ENCODE peak calls at places on chromosome 7, in seven cellular contexts. M is IMR-90, Y is sigmoid colon, V is gastrocnemius medialis, I is body of pancreas, P is PC-9, N is A549. S is an unnamed sample.

GRCh38 chr7:114989531-114989930 is 67.6 kb downstream of the MDFIC start:
- DNase-seq in Y (no peak), M (no peak), V (no peak), N (no peak), P (no peak), I (no peak), S (no peak)

GRCh38 chr7:157253850-157254249 is 83.0 kb upstream of the DNAJB6 start:
- DNase-seq in I (peak; percentile 91), M (no peak), N (no peak), V (peak; percentile 43), Y (no peak), P (no peak), S (no peak)

GRCh38 chr7:11714205-11714604 is 117.8 kb downstream of the THSD7A start:
- DNase-seq in N (no peak), P (no peak), I (no peak), M (no peak), Y (no peak), V (no peak), S (no peak)

GRCh38 chr7:34133983-34134782 is 228.8 kb downstream of the BMPER start:
- DNase-seq in V (peak; percentile 63), P (no peak), I (peak; percentile 60), Y (peak; percentile 74), N (peak; percentile 64), M (peak; percentile 84), S (peak; percentile 70)

GRCh38 chr7:31133497-31133896 is 81.4 kb downstream of the ADCYAP1R1 start:
- DNase-seq in V (no peak), Y (no peak), I (no peak), P (peak; percentile 33), N (no peak), M (no peak), S (no peak)

GRCh38 chr7:157282141-157282801 is 54.5 kb upstream of the DNAJB6 start:
- DNase-seq in V (no peak), M (no peak), P (peak; percentile 76), N (no peak), I (no peak), Y (no peak), S (no peak)

GRCh38 chr7:149856-150636 is 42.3 kb upstream of the FAM20C start:
- DNase-seq in V (peak; percentile 13), Y (peak; percentile 83), I (peak; percentile 62), N (no peak), P (no peak), M (no peak), S (peak; percentile 14)

GRCh38 chr7:35379481-35379880 is 125.6 kb upstream of the TBX20 start:
- DNase-seq in M (no peak), V (peak; percentile 7), P (no peak), Y (peak; percentile 69), N (no peak), I (peak; percentile 8), S (no peak)

GRCh38 chr7:114150704-114151103 is 231.9 kb upstream of the PPP1R3A start:
- DNase-seq in M (no peak), I (no peak), P (no peak), V (no peak), Y (no peak), N (no peak), S (no peak)

GRCh38 chr7:134789967-134790685 is 10.7 kb downstream of the CALD1 start:
- DNase-seq in P (no peak), V (no peak), M (peak; percentile 76), Y (peak; percentile 87), N (no peak), I (peak; percentile 26), S (no peak)

GRCh38 chr7:105015631-105015965 is 1.6 kb downstream of the KMT2E start:
- DNase-seq in P (no peak), N (no peak), Y (no peak), V (peak; percentile 33), I (peak; percentile 53), M (peak; percentile 41), S (peak; percentile 50)

GRCh38 chr7:142793156-142793555 is 22.4 kb downstream of the PRSS2 start:
- DNase-seq in P (peak; percentile 77), I (no peak), N (no peak), M (no peak), V (no peak), Y (no peak), S (no peak)

GRCh38 chr7:99953649-99954048 is 22.2 kb downstream of the AZGP1 start:
- DNase-seq in Y (no peak), I (peak; percentile 58), P (peak; percentile 68), N (no peak), M (peak; percentile 2), V (peak; percentile 26), S (no peak)

GRCh38 chr7:149864023-149864422 is 9.7 kb upstream of the ATP6V0E2 start:
- DNase-seq in N (no peak), M (no peak), Y (no peak), I (no peak), P (no peak), V (no peak), S (no peak)

GRCh38 chr7:149866139-149866785 is 7.5 kb upstream of the ATP6V0E2 start:
- DNase-seq in N (no peak), V (no peak), Y (no peak), P (no peak), M (no peak), I (no peak), S (no peak)

GRCh38 chr7:149863500-149863899 is 10.3 kb upstream of the ATP6V0E2 start:
- DNase-seq in V (no peak), N (no peak), Y (no peak), I (no peak), P (no peak), M (no peak), S (no peak)

GRCh38 chr7:149865437-149865836 is 8.3 kb upstream of the ATP6V0E2 start:
- DNase-seq in V (no peak), P (no peak), M (peak; percentile 6), Y (no peak), N (no peak), I (no peak), S (no peak)

GRCh38 chr7:149864751-149865150 is 9.0 kb upstream of the ATP6V0E2 start:
- DNase-seq in Y (no peak), M (no peak), V (no peak), I (no peak), P (no peak), N (no peak), S (no peak)
- H3K4me1 ChIP-seq in Y (no peaks in the 10 kb centered on the region), M (peaks cover 5% of the 10 kb centered on the region), V (no peaks in the 10 kb centered on the region), I (no peaks in the 10 kb centered on the region), P (no peaks in the 10 kb centered on the region), N (no peaks in the 10 kb centered on the region), S (no peaks in the 10 kb centered on the region)

GRCh38 chr7:52309631-52310030 is 725.8 kb upstream of the POM121L12 start:
- DNase-seq in M (no peak), Y (no peak), V (no peak), N (no peak), I (no peak), P (no peak), S (no peak)
- H3K4me3 ChIP-seq in M (no peak overlapping the region), Y (no peak overlapping the region), V (no peak overlapping the region), N (no peak overlapping the region), I (no peak overlapping the region), P (no peak overlapping the region), S (no peak overlapping the region)

GRCh38 chr7:92809397-92810241 is 26.8 kb downstream of the CDK6 start:
- DNase-seq in M (peak; percentile 97), P (peak; percentile 86), Y (peak; percentile 79), I (peak; percentile 91), N (peak; percentile 74), V (peak; percentile 14), S (peak; percentile 64)

GRCh38 chr7:92808006-92808405 is 28.4 kb downstream of the CDK6 start:
- DNase-seq in N (no peak), I (no peak), V (no peak), P (no peak), Y (no peak), M (peak; percentile 47), S (no peak)

GRCh38 chr7:92811158-92811557 is 25.2 kb downstream of the CDK6 start:
- DNase-seq in P (no peak), I (no peak), V (no peak), M (no peak), N (no peak), Y (no peak), S (no peak)

GRCh38 chr7:92808635-92809034 is 27.7 kb downstream of the CDK6 start:
- DNase-seq in N (no peak), M (no peak), Y (no peak), I (no peak), V (no peak), P (no peak), S (no peak)

DNA sequence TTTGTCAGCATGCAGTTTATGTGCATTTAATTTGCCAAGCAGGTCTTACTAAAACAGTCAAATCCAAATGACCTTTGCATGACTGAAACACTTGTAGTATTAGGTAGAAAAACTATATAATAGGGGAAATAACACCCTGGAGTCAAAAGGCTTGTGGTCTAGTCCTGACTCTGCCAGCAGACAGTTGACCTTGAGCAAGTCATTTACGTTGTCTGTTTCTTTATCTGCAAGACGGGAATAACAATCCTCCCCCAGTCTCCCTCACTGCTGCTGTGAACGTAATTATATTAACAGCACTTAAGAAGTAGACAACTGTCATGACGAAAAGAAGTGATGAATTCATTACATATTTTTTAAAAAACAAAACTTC is 26.1 kb downstream of the CDK6 start:
- DNase-seq in I (no peak), N (peak; percentile 8), P (no peak), Y (no peak), V (no peak), M (peak; percentile 50), S (no peak)
- H3K4me1 ChIP-seq in I (peaks cover 14% of the 10 kb centered on the region), N (peaks cover 67% of the 10 kb centered on the region), P (peaks cover 25% of the 10 kb centered on the region), Y (peaks cover 24% of the 10 kb centered on the region), V (no peaks in the 10 kb centered on the region), M (peaks cover 7% of the 10 kb centered on the region), S (peaks cover 23% of the 10 kb centered on the region)

GRCh38 chr7:64498270-64498669 is 64.6 kb downstream of the ZNF680 start:
- DNase-seq in M (no peak), V (no peak), Y (no peak), I (no peak), N (no peak), P (no peak), S (no peak)

GRCh38 chr7:64494912-64495461 is 67.9 kb downstream of the ZNF680 start:
- DNase-seq in Y (no peak), N (no peak), V (no peak), P (no peak), I (no peak), M (no peak), S (no peak)
- H3K4me3 ChIP-seq in Y (peak overlapping the region; percentile 35), N (no peak overlapping the region), V (no peak overlapping the region), P (no peak overlapping the region), I (no peak overlapping the region), M (peak overlapping the region; percentile 10), S (no peak overlapping the region)

GRCh38 chr7:148337166-148337565 is 253.4 kb upstream of the C7orf33 start:
- DNase-seq in M (no peak), I (no peak), Y (no peak), P (no peak), N (no peak), V (no peak), S (no peak)
- H3K4me1 ChIP-seq in M (no peaks in the 10 kb centered on the region), I (peaks cover 10% of the 10 kb centered on the region), Y (peaks cover 15% of the 10 kb centered on the region), P (no peaks in the 10 kb centered on the region), N (peaks cover 5% of the 10 kb centered on the region), V (no peaks in the 10 kb centered on the region), S (peaks cover 13% of the 10 kb centered on the region)

S was measured in HAP-1.